ENCODE peak calls at places on chromosomes 12 and 14, in six cellular contexts. V is K562, M is IMR-90, R is GM12878, A is HepG2, P is SK-N-SH. O is an unnamed sample.

GRCh38 chr12:97452839-97453238 is 9.8 kb upstream of the RMST start:
- DNase-seq in M (no peak), R (no peak), V (no peak), A (no peak), P (no peak), O (no peak)

GRCh38 chr14:55125403-55125802 is 3.6 kb upstream of the LGALS3 start:
- DNase-seq in V (no peak), M (no peak), R (no peak), P (no peak), A (no peak), O (no peak)

GRCh38 chr14:79331820-79332219 is 879.5 kb downstream of the DIO2 start:
- DNase-seq in V (no peak), A (no peak), P (no peak), R (no peak), M (no peak), O (no peak)

GRCh38 chr14:104278214-104278534 is 139.8 kb downstream of the KIF26A start:
- DNase-seq in M (no peak), V (no peak), P (no peak), A (no peak), R (no peak), O (no peak)

GRCh38 chr12:124396544-124397398 is 101.9 kb downstream of the RFLNA start:
- DNase-seq in R (no peak), V (peak; percentile 62), M (no peak), P (peak; percentile 57), A (no peak), O (no peak)

GRCh38 chr12:6476496-6476895 is 6.0 kb upstream of the VAMP1 start:
- DNase-seq in A (no peak), R (no peak), P (no peak), V (no peak), M (peak; percentile 88), O (no peak)

GRCh38 chr14:102295301-102295700 is 9.7 kb downstream of the MOK start:
- DNase-seq in V (no peak), M (peak; percentile 41), P (peak; percentile 50), R (no peak), A (no peak), O (no peak)

GRCh38 chr14:90617942-90618341 is 198.3 kb downstream of the TTC7B start:
- DNase-seq in R (no peak), M (no peak), P (no peak), V (no peak), A (no peak), O (no peak)

GRCh38 chr14:81051547-81051946 is 96.1 kb downstream of the TSHR start:
- DNase-seq in P (no peak), A (no peak), V (no peak), M (no peak), R (no peak), O (no peak)

GRCh38 chr12:59695379-59695778 is 99.5 kb downstream of the SLC16A7 start:
- DNase-seq in P (no peak), A (no peak), V (no peak), R (no peak), M (peak; percentile 69), O (no peak)

GRCh38 chr12:2382391-2383155 is 329.8 kb downstream of the CACNA1C start:
- DNase-seq in V (no peak), R (no peak), P (no peak), A (no peak), M (peak; percentile 51), O (no peak)

GRCh38 chr14:61549425-61549824 is 145.9 kb upstream of the HIF1A start:
- DNase-seq in V (no peak), A (no peak), P (no peak), R (no peak), M (peak; percentile 63), O (peak; percentile 35)

GRCh38 chr12:10720974-10721565 is 2.1 kb downstream of the YBX3 start:
- DNase-seq in V (no peak), P (no peak), M (no peak), R (no peak), A (no peak), O (no peak)

GRCh38 chr12:11545438-11546330 is 103.8 kb upstream of the ETV6 start:
- DNase-seq in A (no peak), V (no peak), R (peak; percentile 78), M (no peak), P (peak; percentile 47), O (no peak)

GRCh38 chr14:23425169-23425568 is 10.3 kb downstream of the MYH7 start:
- DNase-seq in A (no peak), V (no peak), M (no peak), P (no peak), R (no peak), O (no peak)
- TF ChIP-seq SMC3 in A (no peak), V (no peak), M (no peak), P (no peak), R (no peak), O (no peak)

GRCh38 chr12:111580119-111580425 is 19.0 kb downstream of the ATXN2 start:
- DNase-seq in M (no peak), P (no peak), V (no peak), A (no peak), R (no peak), O (no peak)
- TF ChIP-seq CTCF in M (no peak), P (no peak), V (no peak), A (no peak), R (no peak), O (no peak)

GRCh38 chr14:64973026-64973442 is 898 bp upstream of the RAB15 start:
- DNase-seq in A (peak; percentile 38), R (no peak), M (no peak), V (no peak), P (no peak), O (no peak)
- TF ChIP-seq RFX5 in A (no peak), R (no peak), M (no peak), V (no peak), P (no peak), O (no peak)

GRCh38 chr12:90234455-90234854 is 525.8 kb upstream of the ATP2B1 start:
- DNase-seq in P (no peak), M (peak; percentile 9), V (no peak), A (no peak), R (no peak), O (no peak)
- TF ChIP-seq SMC3 in P (no peak), M (no peak), V (no peak), A (no peak), R (no peak), O (no peak)

GRCh38 chr12:111599459-111600295 is 562 bp upstream of the ATXN2 start:
- DNase-seq in P (peak; percentile 97), R (peak; percentile 51), A (peak; percentile 81), M (peak; percentile 95), V (peak; percentile 94), O (peak; percentile 87)
- TF ChIP-seq CTCF in P (peak; percentile 16), R (no peak), A (no peak), M (no peak), V (no peak), O (no peak)

GRCh38 chr12:5262450-5262849 is 169.5 kb upstream of the NTF3 start:
- DNase-seq in V (no peak), R (no peak), P (no peak), M (peak; percentile 77), A (no peak), O (no peak)
- TF ChIP-seq RFX5 in V (no peak), R (no peak), P (no peak), M (no peak), A (no peak), O (no peak)

DNA sequence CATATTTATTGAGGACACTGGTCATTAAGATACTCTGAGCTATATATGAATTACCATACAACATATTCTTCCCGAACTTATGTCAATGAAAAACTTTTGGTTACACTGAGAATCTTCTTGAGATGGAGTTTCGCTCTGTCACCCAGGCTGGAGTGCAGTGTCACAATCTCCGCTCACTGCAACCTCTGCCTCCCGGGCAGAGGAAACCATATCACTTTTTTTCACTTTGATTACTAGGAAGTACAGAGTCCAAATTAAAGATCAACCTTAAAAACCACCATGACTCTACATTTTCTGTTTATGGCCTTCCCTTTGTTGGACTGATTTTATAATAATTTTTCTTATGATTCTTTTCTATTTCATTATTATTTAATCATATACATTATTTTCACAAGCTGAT is 336.5 kb downstream of the FSCB start:
- DNase-seq in M (no peak), P (no peak), A (no peak), R (no peak), V (no peak), O (no peak)
- TF ChIP-seq SMC3 in M (no peak), P (no peak), A (no peak), R (no peak), V (no peak), O (no peak)

GRCh38 chr12:53984901-53985357 is at the start of gene HOXC10:
- DNase-seq in R (peak; percentile 38), P (peak; percentile 97), V (peak; percentile 91), A (peak; percentile 53), M (peak; percentile 75), O (peak; percentile 97)
- TF ChIP-seq CTCF in R (peak; percentile 67), P (peak; percentile 80), V (peak; percentile 82), A (peak; percentile 80), M (peak; percentile 61), O (peak; percentile 84)

GRCh38 chr12:17076335-17076734 is 470.4 kb upstream of the LMO3 start:
- DNase-seq in P (no peak), A (peak; percentile 8), R (no peak), M (no peak), V (no peak), O (peak; percentile 56)
- TF ChIP-seq RFX5 in P (no peak), A (no peak), R (no peak), M (no peak), V (no peak), O (no peak)

O was measured in A549.